ENCODE peak calls at places on chromosomes 3 and 15, in seven cellular contexts. One of them, this sample, is unnamed.

GRCh38 chr3:39148116-39149058 is 5.0 kb downstream of the CSRNP1 start:
- DNase-seq in cardiac muscle cell: peak; percentile 54
- DNase-seq in Peyer's patch: peak; percentile 72
- DNase-seq in neuronal stem cell: no peak
- DNase-seq in ovary: peak; percentile 41
- DNase-seq in heart left ventricle: no peak
- DNase-seq in mesenchymal stem cell: peak; percentile 89
- DNase-seq in this sample: no peak

GRCh38 chr3:142958707-142959106 is 4.8 kb downstream of the PAQR9 start:
- DNase-seq in cardiac muscle cell: no peak
- DNase-seq in Peyer's patch: no peak
- DNase-seq in neuronal stem cell: no peak
- DNase-seq in ovary: no peak
- DNase-seq in heart left ventricle: peak; percentile 36
- DNase-seq in mesenchymal stem cell: no peak
- DNase-seq in this sample: peak; percentile 93

GRCh38 chr3:133283958-133284807 is 115.7 kb upstream of the BFSP2 start:
- DNase-seq in cardiac muscle cell: no peak
- DNase-seq in Peyer's patch: no peak
- DNase-seq in neuronal stem cell: peak; percentile 18
- DNase-seq in ovary: no peak
- DNase-seq in heart left ventricle: no peak
- DNase-seq in mesenchymal stem cell: no peak
- DNase-seq in this sample: no peak

GRCh38 chr3:184338538-184338945 is 1.1 kb downstream of the FAM131A start:
- DNase-seq in cardiac muscle cell: peak; percentile 93
- DNase-seq in Peyer's patch: no peak
- DNase-seq in neuronal stem cell: peak; percentile 88
- DNase-seq in ovary: peak; percentile 95
- DNase-seq in heart left ventricle: peak; percentile 92
- DNase-seq in mesenchymal stem cell: peak; percentile 68
- DNase-seq in this sample: no peak

GRCh38 chr3:139353920-139354556 is 10.2 kb downstream of the MRPS22 start:
- DNase-seq in cardiac muscle cell: peak; percentile 75
- DNase-seq in Peyer's patch: no peak
- DNase-seq in neuronal stem cell: no peak
- DNase-seq in ovary: no peak
- DNase-seq in heart left ventricle: no peak
- DNase-seq in mesenchymal stem cell: peak; percentile 79
- DNase-seq in this sample: peak; percentile 5

GRCh38 chr3:141331370-141332318 is 36.7 kb upstream of the ZBTB38 start:
- DNase-seq in cardiac muscle cell: peak; percentile 92
- DNase-seq in Peyer's patch: no peak
- DNase-seq in neuronal stem cell: no peak
- DNase-seq in ovary: no peak
- DNase-seq in heart left ventricle: peak; percentile 92
- DNase-seq in mesenchymal stem cell: peak; percentile 99
- DNase-seq in this sample: peak; percentile 86

GRCh38 chr3:190491533-190492054 is 22.3 kb upstream of the IL1RAP start:
- DNase-seq in cardiac muscle cell: no peak
- DNase-seq in Peyer's patch: no peak
- DNase-seq in neuronal stem cell: no peak
- DNase-seq in ovary: no peak
- DNase-seq in heart left ventricle: peak; percentile 68
- DNase-seq in mesenchymal stem cell: peak; percentile 22
- DNase-seq in this sample: peak; percentile 40

GRCh38 chr3:52444860-52445793 is at the start of gene SEMA3G:
- DNase-seq in cardiac muscle cell: peak; percentile 60
- DNase-seq in Peyer's patch: peak; percentile 80
- DNase-seq in neuronal stem cell: no peak
- DNase-seq in ovary: no peak
- DNase-seq in heart left ventricle: peak; percentile 84
- DNase-seq in mesenchymal stem cell: peak; percentile 73
- DNase-seq in this sample: no peak

GRCh38 chr3:155080692-155081091 is 573 bp downstream of the MME start:
- DNase-seq in cardiac muscle cell: no peak
- DNase-seq in Peyer's patch: no peak
- DNase-seq in neuronal stem cell: no peak
- DNase-seq in ovary: no peak
- DNase-seq in heart left ventricle: no peak
- DNase-seq in mesenchymal stem cell: peak; percentile 36
- DNase-seq in this sample: no peak

GRCh38 chr3:94158461-94158860 is 95.6 kb downstream of the NSUN3 start:
- DNase-seq in cardiac muscle cell: no peak
- DNase-seq in Peyer's patch: no peak
- DNase-seq in neuronal stem cell: no peak
- DNase-seq in ovary: no peak
- DNase-seq in heart left ventricle: no peak
- DNase-seq in mesenchymal stem cell: no peak
- DNase-seq in this sample: no peak

GRCh38 chr3:94162700-94163099 is 99.8 kb downstream of the NSUN3 start:
- DNase-seq in cardiac muscle cell: no peak
- DNase-seq in Peyer's patch: no peak
- DNase-seq in neuronal stem cell: no peak
- DNase-seq in ovary: no peak
- DNase-seq in heart left ventricle: no peak
- DNase-seq in mesenchymal stem cell: peak; percentile 7
- DNase-seq in this sample: peak; percentile 93

GRCh38 chr3:94159062-94159726 is 96.3 kb downstream of the NSUN3 start:
- DNase-seq in cardiac muscle cell: peak; percentile 79
- DNase-seq in Peyer's patch: no peak
- DNase-seq in neuronal stem cell: no peak
- DNase-seq in ovary: no peak
- DNase-seq in heart left ventricle: no peak
- DNase-seq in mesenchymal stem cell: no peak
- DNase-seq in this sample: peak; percentile 41
- H3K27ac ChIP-seq in cardiac muscle cell: no peak overlapping the region
- H3K27ac ChIP-seq in Peyer's patch: no peak overlapping the region
- H3K27ac ChIP-seq in neuronal stem cell: no peak overlapping the region
- H3K27ac ChIP-seq in ovary: no peak overlapping the region
- H3K27ac ChIP-seq in heart left ventricle: no peak overlapping the region
- H3K27ac ChIP-seq in mesenchymal stem cell: no peak overlapping the region
- H3K27ac ChIP-seq in this sample: peak overlapping the region; percentile 96

DNA sequence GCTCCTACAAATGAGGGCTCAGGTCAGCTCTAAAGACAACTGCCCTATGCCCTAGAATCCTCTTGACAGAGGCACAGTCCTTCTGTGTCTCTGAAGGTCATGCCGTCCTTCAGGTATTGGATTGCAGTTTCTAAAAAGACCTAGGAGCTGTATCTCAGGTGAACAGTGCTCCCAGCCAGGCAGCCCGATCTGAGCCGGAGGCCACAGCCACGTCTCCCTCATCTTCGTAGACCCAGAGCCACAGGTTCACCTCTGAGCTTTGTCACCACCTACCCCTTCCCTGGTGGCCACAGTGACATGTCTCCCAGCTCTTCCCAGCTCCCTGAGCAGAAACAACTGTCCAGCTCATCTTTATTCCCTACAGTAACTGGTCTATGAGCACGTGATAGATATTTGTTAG is 228.0 kb downstream of the VPS13C start:
- DNase-seq in cardiac muscle cell: no peak
- DNase-seq in Peyer's patch: no peak
- DNase-seq in neuronal stem cell: no peak
- DNase-seq in ovary: no peak
- DNase-seq in heart left ventricle: no peak
- DNase-seq in mesenchymal stem cell: no peak
- DNase-seq in this sample: no peak
- H3K27ac ChIP-seq in cardiac muscle cell: no peak overlapping the region
- H3K27ac ChIP-seq in Peyer's patch: no peak overlapping the region
- H3K27ac ChIP-seq in neuronal stem cell: no peak overlapping the region
- H3K27ac ChIP-seq in ovary: no peak overlapping the region
- H3K27ac ChIP-seq in heart left ventricle: no peak overlapping the region
- H3K27ac ChIP-seq in mesenchymal stem cell: no peak overlapping the region
- H3K27ac ChIP-seq in this sample: no peak overlapping the region

GRCh38 chr3:122777077-122777476 is 16.6 kb downstream of the HSPBAP1 start:
- DNase-seq in cardiac muscle cell: no peak
- DNase-seq in Peyer's patch: no peak
- DNase-seq in neuronal stem cell: no peak
- DNase-seq in ovary: no peak
- DNase-seq in heart left ventricle: no peak
- DNase-seq in mesenchymal stem cell: no peak
- DNase-seq in this sample: no peak

GRCh38 chr3:122773856-122774535 is 19.6 kb downstream of the HSPBAP1 start:
- DNase-seq in cardiac muscle cell: no peak
- DNase-seq in Peyer's patch: no peak
- DNase-seq in neuronal stem cell: no peak
- DNase-seq in ovary: no peak
- DNase-seq in heart left ventricle: no peak
- DNase-seq in mesenchymal stem cell: no peak
- DNase-seq in this sample: no peak

GRCh38 chr3:122776675-122777074 is 17.0 kb downstream of the HSPBAP1 start:
- DNase-seq in cardiac muscle cell: no peak
- DNase-seq in Peyer's patch: no peak
- DNase-seq in neuronal stem cell: no peak
- DNase-seq in ovary: no peak
- DNase-seq in heart left ventricle: no peak
- DNase-seq in mesenchymal stem cell: no peak
- DNase-seq in this sample: no peak

GRCh38 chr3:122774564-122774963 is 19.1 kb downstream of the HSPBAP1 start:
- DNase-seq in cardiac muscle cell: peak; percentile 47
- DNase-seq in Peyer's patch: no peak
- DNase-seq in neuronal stem cell: no peak
- DNase-seq in ovary: no peak
- DNase-seq in heart left ventricle: no peak
- DNase-seq in mesenchymal stem cell: peak; percentile 48
- DNase-seq in this sample: no peak

GRCh38 chr3:122777563-122777962 is 16.1 kb downstream of the HSPBAP1 start:
- DNase-seq in cardiac muscle cell: no peak
- DNase-seq in Peyer's patch: no peak
- DNase-seq in neuronal stem cell: no peak
- DNase-seq in ovary: no peak
- DNase-seq in heart left ventricle: no peak
- DNase-seq in mesenchymal stem cell: no peak
- DNase-seq in this sample: no peak
- H3K27ac ChIP-seq in cardiac muscle cell: no peak overlapping the region
- H3K27ac ChIP-seq in Peyer's patch: no peak overlapping the region
- H3K27ac ChIP-seq in neuronal stem cell: no peak overlapping the region
- H3K27ac ChIP-seq in ovary: no peak overlapping the region
- H3K27ac ChIP-seq in heart left ventricle: no peak overlapping the region
- H3K27ac ChIP-seq in mesenchymal stem cell: no peak overlapping the region
- H3K27ac ChIP-seq in this sample: no peak overlapping the region

GRCh38 chr3:12585970-12586369 is 29.1 kb downstream of the MKRN2 start:
- DNase-seq in cardiac muscle cell: no peak
- DNase-seq in Peyer's patch: no peak
- DNase-seq in neuronal stem cell: no peak
- DNase-seq in ovary: no peak
- DNase-seq in heart left ventricle: no peak
- DNase-seq in mesenchymal stem cell: no peak
- DNase-seq in this sample: no peak
- H3K27ac ChIP-seq in cardiac muscle cell: peak overlapping the region; percentile 70
- H3K27ac ChIP-seq in Peyer's patch: no peak overlapping the region
- H3K27ac ChIP-seq in neuronal stem cell: no peak overlapping the region
- H3K27ac ChIP-seq in ovary: no peak overlapping the region
- H3K27ac ChIP-seq in heart left ventricle: no peak overlapping the region
- H3K27ac ChIP-seq in mesenchymal stem cell: no peak overlapping the region
- H3K27ac ChIP-seq in this sample: no peak overlapping the region

GRCh38 chr15:25418202-25418601 is 20.6 kb downstream of the UBE3A start:
- DNase-seq in cardiac muscle cell: no peak
- DNase-seq in Peyer's patch: no peak
- DNase-seq in neuronal stem cell: no peak
- DNase-seq in ovary: no peak
- DNase-seq in heart left ventricle: no peak
- DNase-seq in mesenchymal stem cell: no peak
- DNase-seq in this sample: no peak

GRCh38 chr15:25416693-25417092 is 22.1 kb downstream of the UBE3A start:
- DNase-seq in cardiac muscle cell: no peak
- DNase-seq in Peyer's patch: no peak
- DNase-seq in neuronal stem cell: peak; percentile 14
- DNase-seq in ovary: no peak
- DNase-seq in heart left ventricle: no peak
- DNase-seq in mesenchymal stem cell: no peak
- DNase-seq in this sample: no peak

GRCh38 chr15:25415707-25416106 is 23.1 kb downstream of the UBE3A start:
- DNase-seq in cardiac muscle cell: no peak
- DNase-seq in Peyer's patch: no peak
- DNase-seq in neuronal stem cell: no peak
- DNase-seq in ovary: no peak
- DNase-seq in heart left ventricle: no peak
- DNase-seq in mesenchymal stem cell: no peak
- DNase-seq in this sample: no peak

GRCh38 chr15:25417604-25418003 is 21.2 kb downstream of the UBE3A start:
- DNase-seq in cardiac muscle cell: no peak
- DNase-seq in Peyer's patch: no peak
- DNase-seq in neuronal stem cell: no peak
- DNase-seq in ovary: no peak
- DNase-seq in heart left ventricle: no peak
- DNase-seq in mesenchymal stem cell: no peak
- DNase-seq in this sample: no peak

GRCh38 chr15:25415217-25415616 is 23.6 kb downstream of the UBE3A start:
- DNase-seq in cardiac muscle cell: no peak
- DNase-seq in Peyer's patch: no peak
- DNase-seq in neuronal stem cell: no peak
- DNase-seq in ovary: no peak
- DNase-seq in heart left ventricle: no peak
- DNase-seq in mesenchymal stem cell: no peak
- DNase-seq in this sample: no peak
- H3K27ac ChIP-seq in cardiac muscle cell: no peak overlapping the region
- H3K27ac ChIP-seq in Peyer's patch: no peak overlapping the region
- H3K27ac ChIP-seq in neuronal stem cell: no peak overlapping the region
- H3K27ac ChIP-seq in ovary: no peak overlapping the region
- H3K27ac ChIP-seq in heart left ventricle: no peak overlapping the region
- H3K27ac ChIP-seq in mesenchymal stem cell: no peak overlapping the region
- H3K27ac ChIP-seq in this sample: no peak overlapping the region

DNA sequence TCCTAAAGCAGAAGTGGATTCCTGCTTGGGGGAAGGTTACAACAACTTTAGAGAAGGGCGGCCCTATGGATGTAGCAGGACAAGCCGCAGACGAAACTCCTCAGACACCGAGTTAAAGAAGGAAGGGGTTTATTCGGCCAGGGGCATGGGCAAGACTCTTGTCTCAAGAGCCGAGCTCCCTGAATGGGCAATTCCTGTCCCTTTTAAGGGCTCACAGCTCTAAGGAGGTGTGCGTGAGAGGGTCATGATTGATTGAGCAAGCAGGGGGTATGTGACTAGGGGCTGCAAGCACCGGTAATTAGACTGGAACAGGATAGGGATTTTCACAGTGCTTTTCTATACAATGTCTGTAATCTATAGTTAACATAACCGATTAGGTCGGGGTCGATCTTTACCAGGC is 879 bp upstream of the PDHB start:
- DNase-seq in cardiac muscle cell: no peak
- DNase-seq in Peyer's patch: no peak
- DNase-seq in neuronal stem cell: peak; percentile 57
- DNase-seq in ovary: no peak
- DNase-seq in heart left ventricle: no peak
- DNase-seq in mesenchymal stem cell: peak; percentile 21
- DNase-seq in this sample: no peak
- H3K27ac ChIP-seq in cardiac muscle cell: peak overlapping the region; percentile 97
- H3K27ac ChIP-seq in Peyer's patch: peak overlapping the region; percentile 91
- H3K27ac ChIP-seq in neuronal stem cell: peak overlapping the region; percentile 87
- H3K27ac ChIP-seq in ovary: no peak overlapping the region
- H3K27ac ChIP-seq in heart left ventricle: peak overlapping the region; percentile 94
- H3K27ac ChIP-seq in mesenchymal stem cell: peak overlapping the region; percentile 23
- H3K27ac ChIP-seq in this sample: no peak overlapping the region

GRCh38 chr15:35186346-35186745 is 101.3 kb upstream of the NANOGP8 start:
- DNase-seq in cardiac muscle cell: no peak
- DNase-seq in Peyer's patch: no peak
- DNase-seq in neuronal stem cell: no peak
- DNase-seq in ovary: no peak
- DNase-seq in heart left ventricle: no peak
- DNase-seq in mesenchymal stem cell: no peak
- DNase-seq in this sample: no peak
- H3K27ac ChIP-seq in cardiac muscle cell: no peak overlapping the region
- H3K27ac ChIP-seq in Peyer's patch: no peak overlapping the region
- H3K27ac ChIP-seq in neuronal stem cell: no peak overlapping the region
- H3K27ac ChIP-seq in ovary: no peak overlapping the region
- H3K27ac ChIP-seq in heart left ventricle: no peak overlapping the region
- H3K27ac ChIP-seq in mesenchymal stem cell: no peak overlapping the region
- H3K27ac ChIP-seq in this sample: no peak overlapping the region

GRCh38 chr3:149058199-149058598 is 28.1 kb downstream of the HLTF start:
- DNase-seq in cardiac muscle cell: no peak
- DNase-seq in Peyer's patch: no peak
- DNase-seq in neuronal stem cell: no peak
- DNase-seq in ovary: no peak
- DNase-seq in heart left ventricle: no peak
- DNase-seq in mesenchymal stem cell: no peak
- DNase-seq in this sample: no peak
- H3K27ac ChIP-seq in cardiac muscle cell: no peak overlapping the region
- H3K27ac ChIP-seq in Peyer's patch: no peak overlapping the region
- H3K27ac ChIP-seq in neuronal stem cell: no peak overlapping the region
- H3K27ac ChIP-seq in ovary: no peak overlapping the region
- H3K27ac ChIP-seq in heart left ventricle: no peak overlapping the region
- H3K27ac ChIP-seq in mesenchymal stem cell: no peak overlapping the region
- H3K27ac ChIP-seq in this sample: no peak overlapping the region